ENCODE peak calls at places on chromosomes 2 and 18, in ten cellular contexts. One of them, this sample, is unnamed.

GRCh38 chr2:224221455-224221913 is 180.4 kb downstream of the FAM124B start:
- DNase-seq in progenitor cell of endocrine pancreas: no peak
- DNase-seq in heart right ventricle: no peak
- DNase-seq in HFF-Myc: peak
- DNase-seq in sigmoid colon: no peak
- DNase-seq in H1: no peak
- DNase-seq in ascending aorta: no peak
- DNase-seq in neural crest cell: no peak
- DNase-seq in prostate gland: no peak
- DNase-seq in body of pancreas: no peak
- DNase-seq in this sample: no peak

GRCh38 chr2:69911985-69912563 is 2.8 kb upstream of the MXD1 start:
- DNase-seq in progenitor cell of endocrine pancreas: no peak
- DNase-seq in body of pancreas: no peak
- DNase-seq in ascending aorta: no peak
- DNase-seq in neural crest cell: no peak
- DNase-seq in sigmoid colon: no peak
- DNase-seq in HFF-Myc: no peak
- DNase-seq in heart right ventricle: peak
- DNase-seq in H1: no peak
- DNase-seq in prostate gland: peak
- DNase-seq in this sample: no peak

GRCh38 chr2:38128653-38129052 is 52.7 kb upstream of the CYP1B1 start:
- DNase-seq in neural crest cell: no peak
- DNase-seq in body of pancreas: no peak
- DNase-seq in progenitor cell of endocrine pancreas: no peak
- DNase-seq in sigmoid colon: peak
- DNase-seq in ascending aorta: peak
- DNase-seq in heart right ventricle: no peak
- DNase-seq in HFF-Myc: no peak
- DNase-seq in H1: no peak
- DNase-seq in prostate gland: no peak
- DNase-seq in this sample: no peak

GRCh38 chr2:120533625-120534024 is 187.7 kb downstream of the INHBB start:
- DNase-seq in body of pancreas: no peak
- DNase-seq in heart right ventricle: no peak
- DNase-seq in prostate gland: no peak
- DNase-seq in progenitor cell of endocrine pancreas: no peak
- DNase-seq in neural crest cell: no peak
- DNase-seq in ascending aorta: no peak
- DNase-seq in H1: no peak
- DNase-seq in HFF-Myc: no peak
- DNase-seq in sigmoid colon: peak
- DNase-seq in this sample: no peak

GRCh38 chr2:190583507-190584337 is 49.2 kb upstream of the NEMP2 start:
- DNase-seq in heart right ventricle: peak
- DNase-seq in progenitor cell of endocrine pancreas: no peak
- DNase-seq in HFF-Myc: no peak
- DNase-seq in prostate gland: no peak
- DNase-seq in H1: no peak
- DNase-seq in sigmoid colon: no peak
- DNase-seq in neural crest cell: no peak
- DNase-seq in ascending aorta: no peak
- DNase-seq in body of pancreas: no peak
- DNase-seq in this sample: no peak

GRCh38 chr2:197096649-197097048 is 170.1 kb upstream of the PGAP1 start:
- DNase-seq in ascending aorta: no peak
- DNase-seq in progenitor cell of endocrine pancreas: no peak
- DNase-seq in HFF-Myc: no peak
- DNase-seq in H1: no peak
- DNase-seq in body of pancreas: no peak
- DNase-seq in prostate gland: no peak
- DNase-seq in neural crest cell: no peak
- DNase-seq in sigmoid colon: no peak
- DNase-seq in heart right ventricle: no peak
- DNase-seq in this sample: no peak

GRCh38 chr2:84393829-84394228 is 65.3 kb downstream of the SUCLG1 start:
- DNase-seq in prostate gland: no peak
- DNase-seq in H1: no peak
- DNase-seq in heart right ventricle: no peak
- DNase-seq in ascending aorta: no peak
- DNase-seq in progenitor cell of endocrine pancreas: no peak
- DNase-seq in body of pancreas: no peak
- DNase-seq in neural crest cell: no peak
- DNase-seq in HFF-Myc: no peak
- DNase-seq in sigmoid colon: no peak
- DNase-seq in this sample: no peak

GRCh38 chr2:237859533-237860272 is at the start of gene RAMP1:
- DNase-seq in progenitor cell of endocrine pancreas: no peak
- DNase-seq in prostate gland: peak
- DNase-seq in H1: no peak
- DNase-seq in HFF-Myc: no peak
- DNase-seq in body of pancreas: peak
- DNase-seq in sigmoid colon: peak
- DNase-seq in neural crest cell: no peak
- DNase-seq in heart right ventricle: no peak
- DNase-seq in ascending aorta: no peak
- DNase-seq in this sample: no peak

GRCh38 chr2:117714761-117715160 is 99.7 kb upstream of the DDX18 start:
- DNase-seq in neural crest cell: no peak
- DNase-seq in H1: no peak
- DNase-seq in progenitor cell of endocrine pancreas: no peak
- DNase-seq in prostate gland: no peak
- DNase-seq in body of pancreas: no peak
- DNase-seq in sigmoid colon: no peak
- DNase-seq in heart right ventricle: no peak
- DNase-seq in HFF-Myc: no peak
- DNase-seq in ascending aorta: no peak
- DNase-seq in this sample: no peak

GRCh38 chr18:709771-710170 is 2.7 kb downstream of the ENOSF1 start:
- DNase-seq in heart right ventricle: no peak
- DNase-seq in HFF-Myc: no peak
- DNase-seq in body of pancreas: no peak
- DNase-seq in sigmoid colon: no peak
- DNase-seq in neural crest cell: no peak
- DNase-seq in ascending aorta: no peak
- DNase-seq in progenitor cell of endocrine pancreas: no peak
- DNase-seq in H1: no peak
- DNase-seq in prostate gland: no peak
- DNase-seq in this sample: no peak

GRCh38 chr2:113762377-113763118 is 6.1 kb upstream of the SLC35F5 start:
- DNase-seq in progenitor cell of endocrine pancreas: no peak
- DNase-seq in H1: no peak
- DNase-seq in sigmoid colon: no peak
- DNase-seq in body of pancreas: no peak
- DNase-seq in HFF-Myc: no peak
- DNase-seq in ascending aorta: no peak
- DNase-seq in neural crest cell: no peak
- DNase-seq in heart right ventricle: no peak
- DNase-seq in prostate gland: no peak
- DNase-seq in this sample: no peak

GRCh38 chr2:116719841-116720240 is 1094.7 kb upstream of the DDX18 start:
- DNase-seq in sigmoid colon: no peak
- DNase-seq in H1: no peak
- DNase-seq in neural crest cell: no peak
- DNase-seq in progenitor cell of endocrine pancreas: no peak
- DNase-seq in prostate gland: no peak
- DNase-seq in heart right ventricle: no peak
- DNase-seq in HFF-Myc: no peak
- DNase-seq in body of pancreas: no peak
- DNase-seq in ascending aorta: no peak
- DNase-seq in this sample: no peak

GRCh38 chr2:42830922-42831574 is 38.7 kb upstream of the HAAO start:
- DNase-seq in HFF-Myc: no peak
- DNase-seq in sigmoid colon: no peak
- DNase-seq in progenitor cell of endocrine pancreas: no peak
- DNase-seq in H1: peak
- DNase-seq in prostate gland: no peak
- DNase-seq in neural crest cell: no peak
- DNase-seq in body of pancreas: no peak
- DNase-seq in ascending aorta: no peak
- DNase-seq in heart right ventricle: no peak
- DNase-seq in this sample: no peak

GRCh38 chr2:214180686-214181085 is 230.2 kb upstream of the VWC2L start:
- DNase-seq in heart right ventricle: no peak
- DNase-seq in sigmoid colon: no peak
- DNase-seq in H1: no peak
- DNase-seq in neural crest cell: no peak
- DNase-seq in progenitor cell of endocrine pancreas: no peak
- DNase-seq in body of pancreas: no peak
- DNase-seq in prostate gland: no peak
- DNase-seq in ascending aorta: no peak
- DNase-seq in HFF-Myc: no peak
- DNase-seq in this sample: no peak

GRCh38 chr18:59917422-59917821 is 17.6 kb downstream of the PMAIP1 start:
- DNase-seq in neural crest cell: no peak
- DNase-seq in heart right ventricle: no peak
- DNase-seq in ascending aorta: no peak
- DNase-seq in H1: peak
- DNase-seq in sigmoid colon: no peak
- DNase-seq in body of pancreas: no peak
- DNase-seq in progenitor cell of endocrine pancreas: no peak
- DNase-seq in prostate gland: no peak
- DNase-seq in HFF-Myc: no peak
- DNase-seq in this sample: no peak

GRCh38 chr2:27182346-27182745 is 29.5 kb upstream of the ATRAID start:
- DNase-seq in HFF-Myc: no peak
- DNase-seq in H1: no peak
- DNase-seq in ascending aorta: no peak
- DNase-seq in heart right ventricle: no peak
- DNase-seq in sigmoid colon: no peak
- DNase-seq in body of pancreas: no peak
- DNase-seq in progenitor cell of endocrine pancreas: no peak
- DNase-seq in neural crest cell: no peak
- DNase-seq in prostate gland: no peak
- DNase-seq in this sample: no peak

GRCh38 chr2:70789304-70790078 is 952 bp downstream of the FIGLA start:
- DNase-seq in H1: peak
- DNase-seq in prostate gland: peak
- DNase-seq in ascending aorta: no peak
- DNase-seq in body of pancreas: peak
- DNase-seq in heart right ventricle: peak
- DNase-seq in sigmoid colon: peak
- DNase-seq in neural crest cell: peak
- DNase-seq in HFF-Myc: peak
- DNase-seq in progenitor cell of endocrine pancreas: peak
- DNase-seq in this sample: no peak

GRCh38 chr2:208025814-208026184 is 472 bp upstream of the PLEKHM3 start:
- DNase-seq in HFF-Myc: no peak
- DNase-seq in neural crest cell: no peak
- DNase-seq in ascending aorta: no peak
- DNase-seq in progenitor cell of endocrine pancreas: no peak
- DNase-seq in heart right ventricle: no peak
- DNase-seq in prostate gland: no peak
- DNase-seq in body of pancreas: no peak
- DNase-seq in sigmoid colon: no peak
- DNase-seq in H1: no peak
- DNase-seq in this sample: no peak

GRCh38 chr2:179749210-179749609 is 112.2 kb downstream of the ZNF385B start:
- DNase-seq in progenitor cell of endocrine pancreas: no peak
- DNase-seq in neural crest cell: no peak
- DNase-seq in body of pancreas: no peak
- DNase-seq in H1: no peak
- DNase-seq in sigmoid colon: no peak
- DNase-seq in HFF-Myc: peak
- DNase-seq in prostate gland: no peak
- DNase-seq in ascending aorta: no peak
- DNase-seq in heart right ventricle: no peak
- DNase-seq in this sample: no peak

GRCh38 chr2:100214265-100214961 is 72.0 kb upstream of the AFF3 start:
- DNase-seq in sigmoid colon: peak
- DNase-seq in heart right ventricle: peak
- DNase-seq in H1: no peak
- DNase-seq in neural crest cell: no peak
- DNase-seq in HFF-Myc: no peak
- DNase-seq in prostate gland: no peak
- DNase-seq in ascending aorta: no peak
- DNase-seq in progenitor cell of endocrine pancreas: no peak
- DNase-seq in body of pancreas: no peak
- DNase-seq in this sample: no peak
- TF ChIP-seq CTCF in sigmoid colon: no peak
- TF ChIP-seq CTCF in heart right ventricle: no peak
- TF ChIP-seq CTCF in H1: no peak
- TF ChIP-seq CTCF in neural crest cell: no peak
- TF ChIP-seq CTCF in HFF-Myc: no peak
- TF ChIP-seq CTCF in prostate gland: no peak
- TF ChIP-seq CTCF in ascending aorta: no peak
- TF ChIP-seq CTCF in progenitor cell of endocrine pancreas: no peak
- TF ChIP-seq CTCF in body of pancreas: no peak
- TF ChIP-seq CTCF in this sample: no peak

GRCh38 chr2:233928594-233929351 is 11.6 kb downstream of the TRPM8 start:
- DNase-seq in HFF-Myc: no peak
- DNase-seq in body of pancreas: no peak
- DNase-seq in ascending aorta: no peak
- DNase-seq in sigmoid colon: no peak
- DNase-seq in prostate gland: no peak
- DNase-seq in progenitor cell of endocrine pancreas: no peak
- DNase-seq in heart right ventricle: no peak
- DNase-seq in H1: peak
- DNase-seq in neural crest cell: peak
- DNase-seq in this sample: no peak
- TF ChIP-seq CTCF in HFF-Myc: peak
- TF ChIP-seq CTCF in body of pancreas: peak
- TF ChIP-seq CTCF in ascending aorta: no peak
- TF ChIP-seq CTCF in sigmoid colon: no peak
- TF ChIP-seq CTCF in prostate gland: no peak
- TF ChIP-seq CTCF in progenitor cell of endocrine pancreas: peak
- TF ChIP-seq CTCF in heart right ventricle: no peak
- TF ChIP-seq CTCF in H1: peak
- TF ChIP-seq CTCF in neural crest cell: peak
- TF ChIP-seq CTCF in this sample: no peak

GRCh38 chr18:62521082-62521481 is 1.7 kb upstream of the ZCCHC2 start:
- DNase-seq in progenitor cell of endocrine pancreas: no peak
- DNase-seq in HFF-Myc: no peak
- DNase-seq in ascending aorta: no peak
- DNase-seq in prostate gland: no peak
- DNase-seq in H1: no peak
- DNase-seq in body of pancreas: no peak
- DNase-seq in neural crest cell: no peak
- DNase-seq in sigmoid colon: no peak
- DNase-seq in heart right ventricle: no peak
- DNase-seq in this sample: no peak
- TF ChIP-seq CTCF in progenitor cell of endocrine pancreas: no peak
- TF ChIP-seq CTCF in HFF-Myc: no peak
- TF ChIP-seq CTCF in ascending aorta: no peak
- TF ChIP-seq CTCF in prostate gland: no peak
- TF ChIP-seq CTCF in H1: no peak
- TF ChIP-seq CTCF in body of pancreas: no peak
- TF ChIP-seq CTCF in neural crest cell: no peak
- TF ChIP-seq CTCF in sigmoid colon: no peak
- TF ChIP-seq CTCF in heart right ventricle: no peak
- TF ChIP-seq CTCF in this sample: no peak

DNA sequence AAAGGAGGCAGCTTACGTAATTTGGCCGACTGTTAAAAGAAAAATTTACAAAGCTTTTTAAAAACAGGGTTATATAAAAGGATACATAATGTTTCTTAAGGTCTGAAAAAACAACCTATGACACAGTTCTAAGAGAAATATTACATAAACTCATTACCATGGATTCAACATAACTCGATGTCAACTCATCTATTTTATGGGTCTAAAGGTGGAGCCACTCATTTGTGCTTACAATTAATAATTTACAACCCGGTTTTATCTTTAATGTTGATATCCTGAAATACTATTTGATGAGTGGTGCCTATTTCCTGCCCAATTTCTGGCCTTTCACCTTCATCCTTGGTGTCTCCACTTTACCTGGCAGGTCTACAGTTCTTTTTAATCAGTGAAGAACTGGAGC is 15.1 kb downstream of the USP40 start:
- DNase-seq in H1: no peak
- DNase-seq in neural crest cell: no peak
- DNase-seq in sigmoid colon: no peak
- DNase-seq in HFF-Myc: no peak
- DNase-seq in ascending aorta: no peak
- DNase-seq in prostate gland: no peak
- DNase-seq in progenitor cell of endocrine pancreas: no peak
- DNase-seq in heart right ventricle: no peak
- DNase-seq in body of pancreas: no peak
- DNase-seq in this sample: no peak
- TF ChIP-seq CTCF in H1: no peak
- TF ChIP-seq CTCF in neural crest cell: no peak
- TF ChIP-seq CTCF in sigmoid colon: no peak
- TF ChIP-seq CTCF in HFF-Myc: no peak
- TF ChIP-seq CTCF in ascending aorta: no peak
- TF ChIP-seq CTCF in prostate gland: no peak
- TF ChIP-seq CTCF in progenitor cell of endocrine pancreas: no peak
- TF ChIP-seq CTCF in heart right ventricle: no peak
- TF ChIP-seq CTCF in body of pancreas: no peak
- TF ChIP-seq CTCF in this sample: no peak